ENCODE peak calls at places on chromosomes 2 and 18, in nine cellular contexts. Q, L, H, G, B, E, Y, R and W are unnamed samples.

GRCh38 chr2:241063587-241063986 is 38.5 kb downstream of the MTERF4 start:
- DNase-seq in Q (no peak), H (no peak), L (no peak), Y (no peak), B (no peak), R (no peak), G (no peak), E (no peak), W (no peak)

GRCh38 chr2:120910956-120911951 is 175.6 kb downstream of the GLI2 start:
- DNase-seq in L (no peak), Y (no peak), G (no peak), E (no peak), R (peak), B (peak), H (no peak), Q (peak), W (no peak)

GRCh38 chr2:137173514-137173913 is 408.2 kb downstream of the THSD7B start:
- DNase-seq in H (no peak), G (peak), R (no peak), Y (peak), L (no peak), B (peak), Q (peak), E (no peak), W (no peak)

GRCh38 chr18:2391470-2391869 is 179.8 kb downstream of the METTL4 start:
- DNase-seq in L (no peak), Q (no peak), B (no peak), H (no peak), E (no peak), G (no peak), R (no peak), Y (no peak), W (no peak)

GRCh38 chr18:76657911-76658475 is 163.0 kb upstream of the ZNF516 start:
- DNase-seq in H (no peak), L (no peak), Q (no peak), E (no peak), B (no peak), G (no peak), R (no peak), Y (no peak), W (no peak)

GRCh38 chr2:124027182-124027581 is 2.1 kb downstream of the CNTNAP5 start:
- DNase-seq in R (peak), H (no peak), G (peak), B (peak), E (no peak), L (no peak), Y (peak), Q (peak), W (peak)

GRCh38 chr2:172179045-172179742 is 76.5 kb upstream of the DLX2 start:
- DNase-seq in Y (no peak), E (no peak), B (peak), G (no peak), H (no peak), L (no peak), R (peak), Q (no peak), W (no peak)

GRCh38 chr2:172208881-172209325 is 106.2 kb upstream of the DLX2 start:
- DNase-seq in G (no peak), Y (no peak), H (no peak), Q (no peak), B (no peak), E (no peak), L (no peak), R (peak), W (no peak)

GRCh38 chr2:5725794-5726463 is 33.7 kb downstream of the SOX11 start:
- DNase-seq in Y (no peak), Q (no peak), L (no peak), G (no peak), E (no peak), R (no peak), B (no peak), H (no peak), W (no peak)

GRCh38 chr2:95317123-95317500 is 20.0 kb downstream of the KCNIP3 start:
- DNase-seq in Q (no peak), R (no peak), E (no peak), L (no peak), G (no peak), B (peak), H (no peak), Y (no peak), W (no peak)

GRCh38 chr2:70300771-70301343 is 1.0 kb downstream of the FAM136A start:
- DNase-seq in H (no peak), Q (no peak), B (no peak), G (no peak), R (no peak), Y (peak), L (no peak), E (no peak), W (no peak)

GRCh38 chr2:227595797-227596196 is 2.9 kb upstream of the SCYGR2 start:
- DNase-seq in Y (no peak), Q (no peak), H (no peak), E (no peak), R (no peak), G (no peak), B (no peak), L (no peak), W (no peak)

GRCh38 chr2:25286025-25286400 is 55.7 kb downstream of the DNMT3A start:
- DNase-seq in G (no peak), Q (no peak), Y (no peak), H (no peak), R (no peak), L (peak), B (no peak), E (no peak), W (no peak)

GRCh38 chr2:2771721-2772411 is 440.8 kb upstream of the MYT1L start:
- DNase-seq in B (no peak), G (no peak), R (no peak), H (no peak), Q (no peak), L (no peak), Y (no peak), E (no peak), W (no peak)

GRCh38 chr2:12437144-12437543 is 279.6 kb upstream of the TRIB2 start:
- DNase-seq in R (no peak), H (no peak), Q (no peak), B (no peak), L (no peak), G (no peak), E (no peak), Y (no peak), W (peak)

GRCh38 chr2:60353863-60354262 is 199.6 kb downstream of the BCL11A start:
- DNase-seq in B (no peak), G (no peak), Q (no peak), E (no peak), R (no peak), Y (no peak), H (no peak), L (no peak), W (no peak)

GRCh38 chr18:63741769-63742168 is 33.4 kb upstream of the SERPINB7 start:
- DNase-seq in L (no peak), Y (no peak), G (no peak), H (no peak), B (no peak), Q (peak), E (no peak), R (peak), W (peak)

GRCh38 chr2:30404354-30405265 is 42.4 kb upstream of the LCLAT1 start:
- DNase-seq in E (peak), L (no peak), Q (no peak), B (no peak), Y (no peak), H (peak), R (peak), G (peak), W (no peak)

GRCh38 chr2:19320813-19321212 is 37.6 kb downstream of the OSR1 start:
- DNase-seq in R (peak), Q (no peak), L (no peak), H (no peak), Y (no peak), G (no peak), E (no peak), B (no peak), W (no peak)

GRCh38 chr2:169999041-169999440 is 171.8 kb downstream of the UBR3 start:
- DNase-seq in Q (no peak), R (no peak), L (no peak), H (no peak), G (no peak), Y (no peak), B (no peak), E (no peak), W (no peak)

GRCh38 chr18:27713037-27713726 is 463.7 kb downstream of the CDH2 start:
- DNase-seq in H (no peak), Q (no peak), Y (no peak), G (no peak), E (no peak), L (no peak), R (no peak), B (no peak), W (no peak)

GRCh38 chr2:32783468-32783867 is 155.6 kb downstream of the TTC27 start:
- DNase-seq in B (no peak), E (no peak), L (no peak), Q (no peak), G (no peak), Y (no peak), R (no peak), H (no peak), W (no peak)

GRCh38 chr2:197037863-197038398 is 111.4 kb upstream of the PGAP1 start:
- DNase-seq in L (no peak), Q (peak), B (no peak), E (no peak), H (no peak), R (no peak), Y (no peak), G (no peak), W (no peak)

GRCh38 chr2:224173882-224174415 is 134.9 kb upstream of the SERPINE2 start:
- DNase-seq in Q (no peak), L (no peak), E (no peak), R (no peak), H (no peak), B (no peak), G (no peak), Y (no peak), W (no peak)

GRCh38 chr2:167652401-167652800 is 595.0 kb downstream of the STK39 start:
- DNase-seq in L (no peak), Q (no peak), Y (no peak), E (no peak), R (no peak), H (no peak), G (no peak), B (no peak), W (no peak)

GRCh38 chr18:45320724-45321123 is 294.6 kb upstream of the SLC14A2 start:
- DNase-seq in B (no peak), L (no peak), H (peak), G (no peak), R (no peak), Q (no peak), E (no peak), Y (no peak), W (no peak)

GRCh38 chr18:6561029-6561861 is 146.5 kb upstream of the L3MBTL4 start:
- DNase-seq in G (peak), R (peak), Q (no peak), E (peak), Y (no peak), H (peak), L (no peak), B (no peak), W (no peak)

GRCh38 chr18:46220116-46220515 is 115.9 kb downstream of the HAUS1 start:
- DNase-seq in R (peak), B (peak), Y (no peak), E (no peak), G (no peak), Q (no peak), L (no peak), H (no peak), W (no peak)

GRCh38 chr2:9205963-9206948 is at the start of gene ASAP2:
- DNase-seq in E (peak), Y (peak), G (peak), H (peak), Q (peak), L (peak), B (peak), R (peak), W (peak)

GRCh38 chr2:33047939-33048338 is 101.2 kb downstream of the LTBP1 start:
- DNase-seq in G (no peak), H (no peak), Q (no peak), R (peak), Y (no peak), E (no peak), L (no peak), B (no peak), W (no peak)

GRCh38 chr2:161166538-161167409 is 6.5 kb downstream of the TANK start:
- DNase-seq in R (peak), Q (no peak), H (no peak), B (no peak), G (no peak), E (no peak), Y (peak), L (no peak), W (no peak)

GRCh38 chr2:36769106-36769505 is 72.6 kb downstream of the VIT start:
- DNase-seq in L (no peak), G (no peak), B (no peak), Y (no peak), E (no peak), H (no peak), R (no peak), Q (no peak), W (no peak)

GRCh38 chr2:239468491-239469017 is 67.7 kb upstream of the HDAC4 start:
- DNase-seq in Q (no peak), L (no peak), H (no peak), R (no peak), Y (no peak), G (no peak), B (no peak), E (peak), W (no peak)

GRCh38 chr2:60347781-60348180 is 205.7 kb downstream of the BCL11A start:
- DNase-seq in B (no peak), Q (no peak), R (no peak), E (no peak), H (no peak), G (no peak), L (no peak), Y (no peak), W (no peak)

GRCh38 chr2:149006883-149007543 is 31.5 kb upstream of the LYPD6B start:
- DNase-seq in E (no peak), G (no peak), Q (no peak), Y (no peak), R (no peak), L (no peak), B (no peak), H (no peak), W (no peak)

DNA sequence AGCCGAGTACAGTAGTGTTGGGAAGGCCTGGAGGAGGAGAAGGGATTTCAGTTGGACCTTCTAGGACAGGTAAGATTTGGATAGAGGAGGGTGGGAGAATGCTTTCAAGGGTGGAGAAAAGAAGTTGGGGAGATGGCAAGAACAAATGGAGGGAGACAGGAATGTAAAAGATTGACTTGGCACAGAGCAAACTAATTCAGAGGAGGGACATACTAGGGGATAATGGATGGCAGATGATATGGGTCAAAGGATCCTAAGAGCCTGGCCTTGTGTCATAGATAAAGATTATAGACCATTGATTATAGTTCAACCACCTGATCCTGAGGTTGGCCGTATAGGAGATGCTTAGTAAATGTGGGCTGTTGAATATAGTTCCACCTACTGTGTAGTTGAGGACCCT is 12.4 kb downstream of the WDR43 start:
- DNase-seq in R (no peak), L (no peak), E (no peak), Y (no peak), B (no peak), Q (no peak), H (no peak), G (no peak), W (no peak)
- TF ChIP-seq POLR2A in R (no peak), L (no peak), E (no peak), Y (no peak), B (no peak), Q (no peak), H (no peak), G (no peak), W (no peak)

GRCh38 chr2:127107622-127107999 is 657 bp upstream of the BIN1 start:
- DNase-seq in Q (peak), Y (no peak), G (no peak), L (no peak), H (no peak), R (no peak), E (no peak), B (peak), W (no peak)
- TF ChIP-seq POLR2A in Q (no peak), Y (no peak), G (no peak), L (no peak), H (no peak), R (no peak), E (no peak), B (no peak), W (no peak)

DNA sequence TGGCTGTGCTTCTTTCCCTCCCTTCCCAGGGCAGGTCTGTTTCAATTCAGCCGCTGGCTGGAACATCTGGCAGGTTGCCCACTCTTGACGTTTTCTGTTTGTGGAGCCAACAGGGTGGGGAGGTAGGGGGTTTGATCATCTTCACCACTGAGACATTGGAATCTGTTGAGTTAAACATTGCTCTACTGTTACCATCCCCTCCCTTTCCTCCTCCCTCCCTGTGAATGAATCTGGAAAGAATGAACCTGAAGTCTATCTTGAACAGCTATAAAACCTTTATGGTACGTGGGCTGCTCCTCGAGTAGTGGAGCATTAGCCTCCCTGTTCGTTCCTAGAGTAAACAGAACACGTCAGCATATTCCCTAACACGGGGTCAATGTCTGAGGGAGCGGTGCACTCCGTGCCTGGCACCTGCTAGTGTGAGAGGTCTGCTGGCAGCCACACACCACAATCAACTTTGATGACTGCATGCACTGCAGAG is 249.9 kb upstream of the RBBP8 start:
- DNase-seq in G (peak), E (peak), R (peak), L (no peak), Y (peak), H (peak), Q (peak), B (no peak), W (no peak)
- TF ChIP-seq POLR2A in G (no peak), E (no peak), R (no peak), L (no peak), Y (no peak), H (no peak), Q (no peak), B (no peak), W (no peak)

GRCh38 chr2:7032371-7032770 is 115.2 kb downstream of the RNF144A start:
- DNase-seq in E (no peak), L (no peak), R (no peak), G (no peak), B (no peak), Q (no peak), H (no peak), Y (no peak), W (no peak)

GRCh38 chr2:7031424-7032245 is 114.4 kb downstream of the RNF144A start:
- DNase-seq in Q (peak), E (no peak), B (no peak), H (no peak), L (no peak), Y (peak), G (no peak), R (no peak), W (no peak)

GRCh38 chr2:7033136-7033960 is 116.1 kb downstream of the RNF144A start:
- DNase-seq in R (no peak), E (no peak), Y (no peak), L (no peak), B (no peak), G (no peak), Q (no peak), H (no peak), W (no peak)

GRCh38 chr2:7035884-7036283 is 118.7 kb downstream of the RNF144A start:
- DNase-seq in H (no peak), G (no peak), R (no peak), Q (no peak), E (no peak), Y (no peak), B (no peak), L (no peak), W (no peak)

DNA sequence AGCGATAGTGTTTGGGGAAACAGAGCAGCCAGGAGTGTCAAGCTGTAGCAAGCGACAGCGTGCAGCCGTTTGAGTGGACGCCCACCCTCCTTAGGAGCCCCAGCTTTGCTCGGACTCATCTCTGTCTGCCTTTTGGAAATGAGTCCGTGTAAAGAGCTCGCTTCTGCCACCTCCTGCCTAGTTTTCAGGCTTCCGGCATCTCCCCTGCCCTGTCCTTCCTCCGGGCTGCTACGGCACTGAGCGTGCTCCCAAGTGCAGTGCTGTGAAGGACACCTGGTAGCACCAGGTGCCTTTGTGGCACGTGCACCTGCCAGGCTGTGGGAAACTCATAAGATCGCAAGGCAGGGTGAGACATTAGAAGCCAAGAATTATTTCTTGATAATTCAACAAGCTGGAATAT is 117.1 kb downstream of the RNF144A start:
- DNase-seq in E (no peak), Q (peak), L (no peak), H (no peak), Y (peak), R (no peak), G (peak), B (no peak), W (no peak)
- TF ChIP-seq POLR2A in E (no peak), Q (no peak), L (no peak), H (no peak), Y (no peak), R (no peak), G (no peak), B (no peak), W (no peak)

GRCh38 chr2:777051-777450 is 99.8 kb upstream of the TMEM18 start:
- DNase-seq in B (no peak), Q (no peak), Y (no peak), R (no peak), E (no peak), G (no peak), L (no peak), H (no peak), W (no peak)
- TF ChIP-seq POLR2A in B (no peak), Q (no peak), Y (no peak), R (no peak), E (no peak), G (no peak), L (no peak), H (no peak), W (no peak)

GRCh38 chr2:111122631-111123421 is 2.1 kb downstream of the BCL2L11 start:
- DNase-seq in H (peak), Q (peak), R (peak), Y (peak), B (peak), G (peak), E (peak), L (no peak), W (peak)
- TF ChIP-seq POLR2A in H (peak), Q (peak), R (no peak), Y (peak), B (no peak), G (peak), E (no peak), L (no peak), W (no peak)

GRCh38 chr2:218001629-218002028 is 1.2 kb downstream of the TNS1 start:
- DNase-seq in H (no peak), E (no peak), Q (no peak), G (no peak), Y (no peak), L (no peak), B (no peak), R (no peak), W (no peak)
- TF ChIP-seq POLR2A in H (no peak), E (no peak), Q (no peak), G (no peak), Y (no peak), L (no peak), B (no peak), R (no peak), W (no peak)

DNA sequence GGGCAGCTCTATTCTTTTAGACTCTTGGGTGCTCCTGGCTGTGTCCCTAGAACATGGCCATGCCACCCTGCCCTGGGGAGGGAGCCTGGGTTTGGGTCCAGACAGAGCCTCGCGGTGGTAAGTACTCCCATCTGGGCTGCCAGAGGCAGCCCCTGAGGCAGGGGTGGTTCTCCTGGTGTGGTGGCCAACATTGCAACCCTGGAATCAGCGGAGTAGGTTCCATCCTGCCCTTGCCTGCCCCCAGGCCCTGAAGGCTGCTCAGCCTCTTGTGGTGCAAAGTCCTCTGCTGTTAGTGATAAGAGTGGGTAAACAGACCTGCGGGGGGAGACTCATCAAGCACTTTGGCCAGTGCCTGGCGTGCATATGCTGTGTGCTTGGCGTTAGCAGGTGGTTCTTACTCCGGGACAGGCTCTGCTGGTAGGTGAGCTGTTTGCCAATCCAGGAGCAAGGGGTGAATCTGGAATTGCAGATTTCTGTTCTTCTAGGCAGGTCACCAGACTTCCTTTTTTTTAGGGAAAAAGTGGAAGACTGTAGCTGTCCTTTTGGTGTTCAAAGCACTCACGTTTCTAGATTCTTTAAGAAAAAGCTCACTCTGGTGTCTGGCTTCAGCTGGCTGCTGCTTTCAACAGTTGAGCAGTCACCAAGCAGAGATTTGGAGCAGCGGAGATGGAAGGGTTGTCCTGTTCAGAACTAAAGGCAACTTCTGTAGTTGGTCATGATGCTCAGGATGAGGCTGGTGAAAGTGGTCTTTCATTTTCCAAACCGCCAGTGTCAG is 3.2 kb downstream of the CNNM3 start:
- DNase-seq in G (no peak), H (no peak), Y (peak), E (no peak), Q (peak), B (no peak), R (no peak), L (no peak), W (peak)
- TF ChIP-seq POLR2A in G (no peak), H (no peak), Y (peak), E (no peak), Q (no peak), B (no peak), R (no peak), L (no peak), W (no peak)